ENCODE peak calls at places on chromosomes 4 and X, in six cellular contexts. F is activated effector memory CD4-positive, alpha-beta T cell treated with anti-CD3 and anti-CD28 coated beads, Interleukin-2, amount 50 U/mL, for 16 hours; B is tibial nerve; Y is A172; A is caudate nucleus; P is cardiac fibroblast. V is an unnamed sample.

GRCh38 chrX:101462892-101463291 is 22.4 kb upstream of the ARMCX4 start:
- DNase-seq in Y (peak), B (no peak), F (no peak), A (no peak), P (peak), V (no peak)

GRCh38 chr4:101393256-101393655 is 45.9 kb upstream of the PPP3CA start:
- DNase-seq in B (no peak), P (peak), A (no peak), F (no peak), Y (peak), V (no peak)

GRCh38 chr4:39480902-39481695 is 22.2 kb downstream of the LIAS start:
- DNase-seq in P (no peak), A (no peak), B (no peak), Y (no peak), F (no peak), V (no peak)

GRCh38 chr4:25103423-25103822 is 56.8 kb downstream of the SEPSECS start:
- DNase-seq in A (no peak), Y (no peak), P (no peak), F (no peak), B (no peak), V (no peak)

GRCh38 chr4:128512767-128513322 is 225.2 kb upstream of the PGRMC2 start:
- DNase-seq in B (no peak), P (no peak), F (no peak), Y (no peak), A (no peak), V (no peak)

GRCh38 chrX:103250977-103251376 is 4.0 kb downstream of the TCEAL8 start:
- DNase-seq in F (no peak), B (no peak), P (no peak), A (no peak), Y (no peak), V (no peak)

GRCh38 chr4:114378306-114378903 is 220.2 kb upstream of the UGT8 start:
- DNase-seq in B (no peak), F (no peak), P (peak), A (no peak), Y (peak), V (no peak)

GRCh38 chrX:45711231-45711630 is 510.6 kb upstream of the DIPK2B start:
- DNase-seq in P (peak), B (no peak), F (no peak), A (no peak), Y (peak), V (no peak)

GRCh38 chr4:100106982-100107381 is 83.3 kb downstream of the DDIT4L start:
- DNase-seq in B (no peak), P (no peak), A (no peak), F (no peak), Y (no peak), V (no peak)

GRCh38 chr4:8275511-8275910 is 6.0 kb downstream of the HTRA3 start:
- DNase-seq in P (no peak), A (no peak), F (no peak), B (no peak), Y (no peak), V (no peak)

V was measured in spleen.